ENCODE peak calls at places on chromosomes 3 and 15, in ten cellular contexts. S is right cardiac atrium; U is astrocyte of the cerebellum; F is lower lobe of right lung; B is left lung; P is SJCRH30; Q is CD8-positive, alpha-beta memory T cell; T is lung; V is aorta; L is AG04450. M is an unnamed sample.

GRCh38 chr3:69541823-69542264 is 156.0 kb upstream of the FRMD4B start:
- DNase-seq in S (peak; percentile 47), U (no peak), F (peak; percentile 67), B (peak; percentile 74), P (peak; percentile 31), Q (no peak), T (no peak), V (peak; percentile 63), L (no peak), M (no peak)

GRCh38 chr3:51819709-51820406 is 40.8 kb upstream of the IQCF6 start:
- DNase-seq in S (no peak), U (no peak), F (no peak), B (no peak), P (peak; percentile 21), Q (no peak), T (no peak), V (no peak), L (no peak), M (no peak)

GRCh38 chr15:41811432-41812195 is 16.3 kb upstream of the JMJD7 start:
- DNase-seq in S (peak; percentile 84), U (peak; percentile 40), F (peak; percentile 88), B (peak; percentile 92), P (peak; percentile 89), Q (peak; percentile 64), T (peak; percentile 84), V (peak; percentile 89), L (peak; percentile 71), M (no peak)

GRCh38 chr15:85149460-85150129 is 167.9 kb downstream of the PDE8A start:
- DNase-seq in S (no peak), U (no peak), F (no peak), B (no peak), P (peak; percentile 25), Q (no peak), T (no peak), V (no peak), L (no peak), M (peak; percentile 11)

GRCh38 chr15:60605879-60606304 is 127.0 kb upstream of the ICE2 start:
- DNase-seq in S (no peak), U (peak; percentile 24), F (no peak), B (no peak), P (peak; percentile 50), Q (no peak), T (no peak), V (no peak), L (peak; percentile 27), M (peak; percentile 52)

GRCh38 chr3:192038726-192039125 is 577.8 kb downstream of the PYDC2 start:
- DNase-seq in S (no peak), U (no peak), F (no peak), B (no peak), P (no peak), Q (no peak), T (no peak), V (no peak), L (no peak), M (no peak)

GRCh38 chr3:77411990-77412389 is 372.1 kb downstream of the ROBO2 start:
- DNase-seq in S (no peak), U (no peak), F (no peak), B (no peak), P (no peak), Q (no peak), T (no peak), V (no peak), L (no peak), M (no peak)

GRCh38 chr3:18423401-18424212 is 1.5 kb downstream of the SATB1 start:
- DNase-seq in S (peak; percentile 47), U (no peak), F (peak; percentile 53), B (no peak), P (peak; percentile 71), Q (no peak), T (no peak), V (peak; percentile 52), L (no peak), M (no peak)

GRCh38 chr3:13896473-13897154 is 16.7 kb upstream of the WNT7A start:
- DNase-seq in S (no peak), U (peak; percentile 35), F (no peak), B (no peak), P (peak; percentile 84), Q (no peak), T (no peak), V (no peak), L (peak; percentile 20), M (peak; percentile 9)

GRCh38 chr3:28278918-28279317 is 37.5 kb downstream of the CMC1 start:
- DNase-seq in S (no peak), U (no peak), F (no peak), B (no peak), P (no peak), Q (no peak), T (no peak), V (no peak), L (no peak), M (no peak)

GRCh38 chr3:115071611-115072010 is 75.5 kb downstream of the ZBTB20 start:
- DNase-seq in S (no peak), U (no peak), F (no peak), B (no peak), P (peak; percentile 54), Q (no peak), T (no peak), V (no peak), L (peak; percentile 2), M (peak; percentile 25)
- H3K4me3 ChIP-seq in S (no peak overlapping the region), U (no peak overlapping the region), F (no peak overlapping the region), B (no peak overlapping the region), P (no peak overlapping the region), Q (no peak overlapping the region), T (no peak overlapping the region), V (no peak overlapping the region), L (no peak overlapping the region), M (no peak overlapping the region)

GRCh38 chr3:11157406-11157805 is 3.1 kb downstream of the HRH1 start:
- DNase-seq in S (no peak), U (no peak), F (no peak), B (no peak), P (no peak), Q (no peak), T (no peak), V (no peak), L (no peak), M (no peak)

GRCh38 chr3:11155341-11156025 is 1.2 kb downstream of the HRH1 start:
- DNase-seq in S (peak; percentile 70), U (peak; percentile 62), F (peak; percentile 64), B (peak; percentile 79), P (peak; percentile 24), Q (no peak), T (peak; percentile 41), V (peak; percentile 85), L (peak; percentile 60), M (peak; percentile 61)

GRCh38 chr3:11154036-11154952 is at the start of gene HRH1:
- DNase-seq in S (peak; percentile 56), U (no peak), F (no peak), B (peak; percentile 81), P (no peak), Q (no peak), T (no peak), V (no peak), L (no peak), M (no peak)

GRCh38 chr3:11156026-11156410 is 1.7 kb downstream of the HRH1 start:
- DNase-seq in S (no peak), U (no peak), F (no peak), B (no peak), P (no peak), Q (no peak), T (no peak), V (no peak), L (no peak), M (no peak)

GRCh38 chr3:11154953-11155325 is 646 bp downstream of the HRH1 start:
- DNase-seq in S (no peak), U (no peak), F (no peak), B (no peak), P (no peak), Q (no peak), T (no peak), V (no peak), L (no peak), M (no peak)
- H3K4me3 ChIP-seq in S (peak overlapping the region; percentile 15), U (peak overlapping the region; percentile 71), F (peak overlapping the region; percentile 63), B (peak overlapping the region; percentile 48), P (no peak overlapping the region), Q (no peak overlapping the region), T (peak overlapping the region; percentile 50), V (peak overlapping the region; percentile 66), L (peak overlapping the region; percentile 85), M (peak overlapping the region; percentile 82)

GRCh38 chr3:169667380-169667671 is 3.8 kb upstream of the MECOM start:
- DNase-seq in S (no peak), U (no peak), F (no peak), B (no peak), P (no peak), Q (no peak), T (no peak), V (no peak), L (no peak), M (no peak)

GRCh38 chr3:169668957-169669681 is 5.6 kb upstream of the MECOM start:
- DNase-seq in S (peak; percentile 86), U (no peak), F (peak; percentile 90), B (peak; percentile 93), P (peak; percentile 87), Q (no peak), T (peak; percentile 81), V (peak; percentile 82), L (no peak), M (no peak)

GRCh38 chr3:169666501-169667379 is 3.2 kb upstream of the MECOM start:
- DNase-seq in S (no peak), U (no peak), F (peak; percentile 52), B (peak; percentile 78), P (no peak), Q (no peak), T (no peak), V (no peak), L (no peak), M (no peak)

GRCh38 chr3:169668081-169668956 is 4.8 kb upstream of the MECOM start:
- DNase-seq in S (peak; percentile 53), U (no peak), F (peak; percentile 68), B (peak; percentile 86), P (peak; percentile 59), Q (no peak), T (no peak), V (peak; percentile 57), L (no peak), M (no peak)

DNA sequence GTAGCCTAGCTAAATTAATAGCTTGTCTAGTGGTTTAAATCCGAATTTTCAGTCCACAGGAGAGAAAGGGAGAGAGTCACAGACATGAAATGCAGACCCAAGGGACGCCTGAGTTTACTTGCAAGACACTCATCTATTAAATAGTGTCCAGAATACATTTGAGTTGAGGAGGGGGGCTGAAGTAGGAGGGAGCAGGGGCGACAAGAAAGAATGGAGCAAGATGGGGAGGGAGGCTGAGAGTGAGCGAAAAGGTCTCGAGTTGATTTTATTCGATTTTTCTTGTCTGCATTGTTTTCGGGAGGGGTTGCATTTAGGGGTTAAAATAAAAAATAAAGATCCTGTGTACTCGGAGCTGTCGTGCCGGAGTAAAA is 4.2 kb upstream of the MECOM start:
- DNase-seq in S (no peak), U (no peak), F (no peak), B (no peak), P (no peak), Q (no peak), T (no peak), V (no peak), L (no peak), M (no peak)
- H3K4me3 ChIP-seq in S (peak overlapping the region; percentile 35), U (no peak overlapping the region), F (peak overlapping the region; percentile 53), B (peak overlapping the region; percentile 36), P (peak overlapping the region; percentile 59), Q (no peak overlapping the region), T (no peak overlapping the region), V (peak overlapping the region; percentile 64), L (no peak overlapping the region), M (no peak overlapping the region)

DNA sequence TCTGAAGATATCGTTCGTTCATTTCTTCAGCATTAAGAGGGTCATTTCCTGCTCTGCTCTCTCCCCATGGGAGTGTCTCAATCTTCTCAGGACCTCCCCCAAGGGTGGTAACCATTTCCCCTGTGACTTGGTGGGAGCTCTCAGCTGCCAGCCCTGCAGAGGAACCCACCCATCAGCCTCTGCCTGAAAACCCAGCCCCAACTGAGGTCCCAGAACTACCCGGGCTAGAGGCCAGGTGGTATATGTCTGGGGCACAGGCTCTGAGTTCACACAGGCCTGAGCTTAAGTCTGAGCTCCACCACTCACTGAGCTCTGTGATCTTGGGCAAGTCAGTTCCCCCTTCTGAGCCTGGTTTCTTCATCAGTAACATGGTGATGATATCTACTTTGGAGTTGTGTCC is 10.0 kb upstream of the ATP2B2 start:
- DNase-seq in S (no peak), U (no peak), F (no peak), B (no peak), P (no peak), Q (no peak), T (no peak), V (peak; percentile 12), L (no peak), M (no peak)
- H3K4me3 ChIP-seq in S (no peak overlapping the region), U (no peak overlapping the region), F (no peak overlapping the region), B (no peak overlapping the region), P (no peak overlapping the region), Q (no peak overlapping the region), T (no peak overlapping the region), V (no peak overlapping the region), L (no peak overlapping the region), M (no peak overlapping the region)

M was measured in skeletal muscle cell.